ENCODE peak calls at places on chromosomes 7 and 10, in nine cellular contexts. K, P, T, D, U, A, E, M and O are unnamed samples.
A peak's percentile ranks its signal among the peaks of the same experiment; 100 is the strongest.

GRCh38 chr7:7639421-7639820 is 1.1 kb upstream of the UMAD1 start:
- DNase-seq in K (no peak), P (no peak), T (no peak), D (no peak), U (no peak), A (peak; percentile 5), E (no peak), M (no peak), O (no peak)

GRCh38 chr10:31142026-31142425 is 110.4 kb upstream of the ZNF438 start:
- DNase-seq in K (peak; percentile 81), P (no peak), T (peak; percentile 21), D (no peak), U (no peak), A (no peak), E (peak; percentile 53), M (peak; percentile 90), O (peak; percentile 92)

GRCh38 chr7:14688208-14688607 is 214.3 kb downstream of the DGKB start:
- DNase-seq in K (no peak), P (no peak), T (no peak), D (no peak), U (no peak), A (no peak), E (no peak), M (no peak), O (no peak)

GRCh38 chr7:8443871-8444756 is 10.7 kb downstream of the NXPH1 start:
- DNase-seq in K (no peak), P (no peak), T (no peak), D (no peak), U (no peak), A (no peak), E (no peak), M (no peak), O (no peak)

GRCh38 chr7:45874408-45875131 is 1.7 kb upstream of the CCDC201 start:
- DNase-seq in K (peak; percentile 90), P (no peak), T (peak; percentile 77), D (no peak), U (no peak), A (no peak), E (peak; percentile 92), M (peak; percentile 94), O (peak; percentile 75)

GRCh38 chr10:80458638-80459037 is 4.5 kb downstream of the TSPAN14 start:
- DNase-seq in K (no peak), P (no peak), T (no peak), D (no peak), U (no peak), A (no peak), E (no peak), M (no peak), O (no peak)

GRCh38 chr7:2611921-2612320 is 19.9 kb upstream of the TTYH3 start:
- DNase-seq in K (no peak), P (no peak), T (no peak), D (no peak), U (no peak), A (no peak), E (no peak), M (no peak), O (no peak)

GRCh38 chr7:49479421-49479820 is 294.0 kb upstream of the VWC2 start:
- DNase-seq in K (no peak), P (no peak), T (no peak), D (peak; percentile 9), U (no peak), A (no peak), E (no peak), M (no peak), O (no peak)

GRCh38 chr10:129961274-129961839 is 2.7 kb downstream of the EBF3 start:
- DNase-seq in K (no peak), P (no peak), T (no peak), D (no peak), U (no peak), A (no peak), E (peak; percentile 61), M (no peak), O (no peak)

GRCh38 chr10:34507217-34507616 is 307.9 kb downstream of the PARD3 start:
- DNase-seq in K (no peak), P (no peak), T (no peak), D (no peak), U (no peak), A (no peak), E (no peak), M (no peak), O (no peak)

GRCh38 chr10:58951087-58951486 is 225.4 kb upstream of the PHYHIPL start:
- DNase-seq in K (no peak), P (no peak), T (no peak), D (no peak), U (no peak), A (no peak), E (no peak), M (no peak), O (no peak)

GRCh38 chr10:43254881-43255643 is 11.8 kb downstream of the RASGEF1A start:
- DNase-seq in K (no peak), P (no peak), T (no peak), D (no peak), U (no peak), A (no peak), E (no peak), M (no peak), O (no peak)

GRCh38 chr7:84497873-84498272 is 303.3 kb upstream of the SEMA3A start:
- DNase-seq in K (peak; percentile 9), P (no peak), T (no peak), D (no peak), U (no peak), A (no peak), E (no peak), M (no peak), O (no peak)

GRCh38 chr10:115417585-115418265 is 324.6 kb downstream of the ATRNL1 start:
- DNase-seq in K (peak; percentile 60), P (no peak), T (no peak), D (no peak), U (peak; percentile 3), A (peak; percentile 53), E (no peak), M (peak; percentile 37), O (peak; percentile 50)

GRCh38 chr10:72175166-72175565 is 40.6 kb upstream of the ANAPC16 start:
- DNase-seq in K (peak; percentile 55), P (no peak), T (no peak), D (no peak), U (no peak), A (no peak), E (peak; percentile 62), M (peak; percentile 61), O (peak; percentile 55)

GRCh38 chr10:59234814-59235429 is 58.5 kb downstream of the PHYHIPL start:
- DNase-seq in K (peak; percentile 50), P (peak; percentile 16), T (peak; percentile 3), D (no peak), U (no peak), A (peak; percentile 16), E (peak; percentile 72), M (peak; percentile 58), O (peak; percentile 51)

GRCh38 chr7:6015917-6016652 is 7.0 kb downstream of the AIMP2 start:
- DNase-seq in K (peak; percentile 93), P (no peak), T (peak; percentile 84), D (peak; percentile 76), U (peak; percentile 74), A (peak; percentile 51), E (peak; percentile 100), M (peak; percentile 95), O (peak; percentile 95)

GRCh38 chr7:2034291-2035201 is 198.2 kb downstream of the MAD1L1 start:
- DNase-seq in K (no peak), P (no peak), T (no peak), D (no peak), U (no peak), A (no peak), E (no peak), M (no peak), O (no peak)

GRCh38 chr7:138935438-138936079 is 45.6 kb downstream of the KIAA1549 start:
- DNase-seq in K (peak; percentile 89), P (no peak), T (peak; percentile 34), D (no peak), U (peak; percentile 82), A (no peak), E (peak; percentile 81), M (peak; percentile 92), O (peak; percentile 80)

GRCh38 chr7:155420116-155420515 is 37.8 kb upstream of the EN2 start:
- DNase-seq in K (no peak), P (no peak), T (no peak), D (no peak), U (no peak), A (no peak), E (no peak), M (no peak), O (no peak)

GRCh38 chr10:78911533-78912340 is 157.0 kb upstream of the ZMIZ1 start:
- DNase-seq in K (no peak), P (no peak), T (no peak), D (no peak), U (no peak), A (no peak), E (no peak), M (no peak), O (no peak)

GRCh38 chr7:14377646-14378266 is 388.3 kb upstream of the ETV1 start:
- DNase-seq in K (peak; percentile 41), P (no peak), T (no peak), D (no peak), U (no peak), A (no peak), E (peak; percentile 86), M (peak; percentile 63), O (peak; percentile 64)

GRCh38 chr10:125060486-125060850 is 99.9 kb downstream of the CTBP2 start:
- DNase-seq in K (peak; percentile 63), P (no peak), T (peak; percentile 57), D (no peak), U (no peak), A (no peak), E (peak; percentile 71), M (peak; percentile 56), O (peak; percentile 77)

GRCh38 chr10:109895095-109895818 is 28.1 kb downstream of the XPNPEP1 start:
- DNase-seq in K (peak; percentile 65), P (no peak), T (no peak), D (peak; percentile 71), U (no peak), A (no peak), E (peak; percentile 97), M (peak; percentile 60), O (peak; percentile 67)

GRCh38 chr10:69093933-69094332 is 6.0 kb downstream of the SRGN start:
- DNase-seq in K (no peak), P (no peak), T (no peak), D (no peak), U (no peak), A (no peak), E (peak; percentile 56), M (peak; percentile 33), O (no peak)

GRCh38 chr7:21023841-21024502 is 237.3 kb upstream of the SP8 start:
- DNase-seq in K (no peak), P (no peak), T (no peak), D (no peak), U (no peak), A (no peak), E (no peak), M (no peak), O (no peak)

GRCh38 chr7:149828357-149829309 is 9.5 kb upstream of the ZNF862 start:
- DNase-seq in K (no peak), P (no peak), T (no peak), D (no peak), U (no peak), A (no peak), E (no peak), M (no peak), O (no peak)

GRCh38 chr7:151518105-151518780 is 1.5 kb downstream of the RHEB start:
- DNase-seq in K (peak; percentile 60), P (no peak), T (no peak), D (peak; percentile 37), U (no peak), A (peak; percentile 59), E (peak; percentile 39), M (peak; percentile 48), O (peak; percentile 51)

GRCh38 chr7:122455108-122455507 is 150.6 kb upstream of the FEZF1 start:
- DNase-seq in K (no peak), P (no peak), T (no peak), D (no peak), U (no peak), A (no peak), E (no peak), M (no peak), O (no peak)

GRCh38 chr7:115754226-115754625 is 276.3 kb downstream of the TFEC start:
- DNase-seq in K (no peak), P (no peak), T (no peak), D (no peak), U (no peak), A (no peak), E (no peak), M (no peak), O (no peak)

GRCh38 chr10:124060148-124060720 is 33.2 kb downstream of the CHST15 start:
- DNase-seq in K (no peak), P (no peak), T (no peak), D (no peak), U (no peak), A (no peak), E (no peak), M (no peak), O (no peak)